ENCODE peak calls at places on chromosome 7, in six cellular contexts. F is upper lobe of right lung, P is mesothelial cell of epicardium, J is Calu3, A is fibroblast of lung, E is right lobe of liver. L is an unnamed sample.

GRCh38 chr7:157271315-157271990 is 65.4 kb upstream of the DNAJB6 start:
- DNase-seq in F (peak), P (no peak), J (no peak), A (peak), E (no peak), L (no peak)

GRCh38 chr7:136086712-136087111 is 109.6 kb upstream of the MTPN start:
- DNase-seq in F (no peak), P (no peak), J (peak), A (peak), E (no peak), L (no peak)

GRCh38 chr7:139850906-139851305 is 21.8 kb downstream of the TBXAS1 start:
- DNase-seq in F (no peak), P (no peak), J (no peak), A (peak), E (no peak), L (no peak)

GRCh38 chr7:90625562-90625961 is 29.4 kb downstream of the CDK14 start:
- DNase-seq in F (no peak), P (peak), J (peak), A (peak), E (no peak), L (no peak)

GRCh38 chr7:699260-700170 is 27.0 kb upstream of the DNAAF5 start:
- DNase-seq in F (peak), P (no peak), J (no peak), A (no peak), E (peak), L (no peak)

GRCh38 chr7:41912851-41913580 is 210.1 kb upstream of the INHBA start:
- DNase-seq in F (no peak), P (no peak), J (no peak), A (no peak), E (no peak), L (no peak)

GRCh38 chr7:42574693-42575084 is 337.2 kb downstream of the C7orf25 start:
- DNase-seq in F (no peak), P (no peak), J (no peak), A (peak), E (no peak), L (no peak)

GRCh38 chr7:155533120-155533826 is 13.1 kb downstream of the CNPY1 start:
- DNase-seq in F (peak), P (no peak), J (no peak), A (no peak), E (no peak), L (no peak)

GRCh38 chr7:154841731-154842331 is 161.1 kb downstream of the PAXIP1 start:
- DNase-seq in F (no peak), P (no peak), J (no peak), A (no peak), E (no peak), L (no peak)

GRCh38 chr7:2405601-2406345 is 2.4 kb downstream of the CHST12 start:
- DNase-seq in F (no peak), P (no peak), J (no peak), A (no peak), E (no peak), L (no peak)

GRCh38 chr7:112076309-112076708 is 129.9 kb downstream of the DOCK4 start:
- DNase-seq in F (no peak), P (no peak), J (no peak), A (peak), E (no peak), L (no peak)

GRCh38 chr7:26439502-26440252 is 148.0 kb downstream of the SNX10 start:
- DNase-seq in F (no peak), P (no peak), J (no peak), A (no peak), E (no peak), L (no peak)

GRCh38 chr7:336810-337566 is 47.0 kb downstream of the FOXL3 start:
- DNase-seq in F (no peak), P (no peak), J (no peak), A (no peak), E (no peak), L (no peak)

GRCh38 chr7:113285411-113285810 is 167.1 kb upstream of the SMIM30 start:
- DNase-seq in F (no peak), P (no peak), J (no peak), A (no peak), E (no peak), L (no peak)

GRCh38 chr7:88256906-88257305 is 37.1 kb upstream of the SRI start:
- DNase-seq in F (no peak), P (no peak), J (no peak), A (no peak), E (no peak), L (no peak)

GRCh38 chr7:152735443-152736004 is 24.0 kb upstream of the ACTR3B start:
- DNase-seq in F (no peak), P (no peak), J (no peak), A (peak), E (no peak), L (no peak)

GRCh38 chr7:102107474-102108104 is 179.1 kb upstream of the SH2B2 start:
- DNase-seq in F (peak), P (no peak), J (no peak), A (no peak), E (no peak), L (no peak)

GRCh38 chr7:133344275-133344674 is 91.4 kb downstream of the EXOC4 start:
- DNase-seq in F (no peak), P (no peak), J (no peak), A (peak), E (no peak), L (no peak)

GRCh38 chr7:28530175-28531142 is 118.1 kb downstream of the CREB5 start:
- DNase-seq in F (no peak), P (no peak), J (no peak), A (peak), E (no peak), L (no peak)

GRCh38 chr7:158062661-158063060 is 525.0 kb downstream of the PTPRN2 start:
- DNase-seq in F (no peak), P (no peak), J (no peak), A (no peak), E (no peak), L (no peak)

GRCh38 chr7:45102785-45103712 is 8.4 kb downstream of the TBRG4 start:
- DNase-seq in F (no peak), P (no peak), J (no peak), A (no peak), E (no peak), L (no peak)

GRCh38 chr7:2521952-2522591 is 2.5 kb downstream of the LFNG start:
- DNase-seq in F (no peak), P (no peak), J (peak), A (no peak), E (no peak), L (no peak)

GRCh38 chr7:150417863-150418262 is 32.6 kb upstream of the GIMAP8 start:
- DNase-seq in F (no peak), P (no peak), J (no peak), A (no peak), E (no peak), L (no peak)

GRCh38 chr7:134699871-134700270 is 53.2 kb downstream of the BPGM start:
- DNase-seq in F (no peak), P (no peak), J (no peak), A (no peak), E (no peak), L (no peak)

GRCh38 chr7:74277636-74278035 is 11.6 kb upstream of the CLIP2 start:
- DNase-seq in F (no peak), P (no peak), J (no peak), A (no peak), E (no peak), L (no peak)

GRCh38 chr7:44776211-44776610 is 20.3 kb upstream of the PPIA start:
- DNase-seq in F (no peak), P (no peak), J (no peak), A (no peak), E (no peak), L (no peak)

GRCh38 chr7:150788474-150789269 is 11.5 kb downstream of the TMEM176B start:
- DNase-seq in F (no peak), P (no peak), J (no peak), A (no peak), E (no peak), L (no peak)

GRCh38 chr7:131843862-131844261 is 287.4 kb upstream of the PODXL start:
- DNase-seq in F (no peak), P (peak), J (peak), A (peak), E (no peak), L (no peak)

GRCh38 chr7:158740013-158740656 is 35.5 kb upstream of the NCAPG2 start:
- DNase-seq in F (no peak), P (no peak), J (no peak), A (peak), E (no peak), L (no peak)

GRCh38 chr7:150322114-150322832 is 882 bp upstream of the LRRC61 start:
- DNase-seq in F (no peak), P (no peak), J (no peak), A (no peak), E (no peak), L (no peak)

GRCh38 chr7:118586248-118586647 is 361.7 kb downstream of the ANKRD7 start:
- DNase-seq in F (no peak), P (no peak), J (no peak), A (no peak), E (no peak), L (no peak)

GRCh38 chr7:118590107-118590506 is 365.6 kb downstream of the ANKRD7 start:
- DNase-seq in F (no peak), P (no peak), J (peak), A (no peak), E (no peak), L (no peak)
- TF ChIP-seq CTCF in F (peak), P (no peak), J (no peak), A (peak), E (no peak), L (peak)

GRCh38 chr7:85829817-85830432 is 643.1 kb upstream of the SEMA3D start:
- DNase-seq in F (no peak), P (no peak), J (no peak), A (peak), E (no peak), L (no peak)
- TF ChIP-seq CTCF in F (peak), P (peak), J (no peak), A (peak), E (peak), L (peak)

DNA sequence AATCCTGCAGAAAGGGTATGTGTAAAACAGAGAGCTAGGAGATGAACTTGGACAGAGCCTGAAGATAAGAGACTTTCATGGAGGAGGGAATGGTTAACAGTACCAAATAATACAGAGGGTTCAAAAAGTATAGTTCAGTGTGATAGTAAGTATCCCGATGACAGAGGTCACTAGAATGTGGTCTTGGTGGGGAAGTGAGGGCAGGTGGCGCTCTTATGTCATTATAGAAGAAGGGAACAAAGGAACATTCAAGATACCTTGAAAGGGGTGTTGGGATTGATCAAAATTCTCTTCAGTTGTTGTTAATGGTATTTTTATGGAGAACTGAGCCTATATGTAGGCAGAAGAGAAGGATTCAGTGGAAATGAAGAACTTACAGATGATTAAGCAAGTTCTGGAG is 312.5 kb downstream of the SUGCT start:
- DNase-seq in F (no peak), P (no peak), J (no peak), A (no peak), E (no peak), L (no peak)
- TF ChIP-seq CTCF in F (no peak), P (no peak), J (no peak), A (no peak), E (no peak), L (no peak)

GRCh38 chr7:130216025-130216424 is 8.4 kb downstream of the SSMEM1 start:
- DNase-seq in F (no peak), P (no peak), J (no peak), A (no peak), E (no peak), L (no peak)
- TF ChIP-seq CTCF in F (no peak), P (no peak), J (no peak), A (no peak), E (no peak), L (no peak)

GRCh38 chr7:22548313-22548712 is 48.3 kb upstream of the STEAP1B start:
- DNase-seq in F (no peak), P (no peak), J (no peak), A (no peak), E (no peak), L (no peak)

GRCh38 chr7:22549051-22549450 is 49.1 kb upstream of the STEAP1B start:
- DNase-seq in F (no peak), P (no peak), J (no peak), A (no peak), E (no peak), L (no peak)

GRCh38 chr7:22550514-22551010 is 50.6 kb upstream of the STEAP1B start:
- DNase-seq in F (no peak), P (no peak), J (no peak), A (no peak), E (no peak), L (no peak)

GRCh38 chr7:22551768-22552513 is 52.0 kb upstream of the STEAP1B start:
- DNase-seq in F (no peak), P (no peak), J (no peak), A (no peak), E (no peak), L (no peak)

GRCh38 chr7:22549667-22550513 is 49.9 kb upstream of the STEAP1B start:
- DNase-seq in F (no peak), P (peak), J (peak), A (no peak), E (no peak), L (peak)
- TF ChIP-seq CTCF in F (peak), P (peak), J (peak), A (peak), E (no peak), L (peak)

GRCh38 chr7:3722396-3722846 is 421.4 kb downstream of the SDK1 start:
- DNase-seq in F (no peak), P (no peak), J (no peak), A (peak), E (no peak), L (no peak)
- TF ChIP-seq CTCF in F (peak), P (no peak), J (no peak), A (peak), E (no peak), L (peak)

DNA sequence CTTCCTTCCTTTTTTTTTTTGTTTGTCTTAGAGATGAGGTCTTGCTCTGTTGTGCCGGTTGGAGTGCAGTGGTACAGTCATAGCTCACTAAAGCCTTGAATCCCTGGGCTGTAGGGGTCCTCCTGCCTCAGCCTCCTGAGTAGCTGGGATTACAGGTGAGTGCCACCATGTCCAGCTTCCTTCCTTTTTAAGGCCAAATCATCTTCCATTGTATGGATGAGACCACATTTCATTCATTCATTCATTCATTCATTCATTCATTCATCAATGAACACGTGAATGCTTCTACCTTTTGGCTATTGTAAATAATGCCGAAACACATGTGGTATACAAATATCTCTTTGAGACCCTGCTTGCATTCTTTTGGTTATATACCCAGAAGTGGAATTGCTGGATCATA is 60.0 kb upstream of the BAIAP2L1 start:
- DNase-seq in F (no peak), P (no peak), J (no peak), A (no peak), E (no peak), L (no peak)
- TF ChIP-seq CTCF in F (no peak), P (no peak), J (no peak), A (no peak), E (no peak), L (no peak)

DNA sequence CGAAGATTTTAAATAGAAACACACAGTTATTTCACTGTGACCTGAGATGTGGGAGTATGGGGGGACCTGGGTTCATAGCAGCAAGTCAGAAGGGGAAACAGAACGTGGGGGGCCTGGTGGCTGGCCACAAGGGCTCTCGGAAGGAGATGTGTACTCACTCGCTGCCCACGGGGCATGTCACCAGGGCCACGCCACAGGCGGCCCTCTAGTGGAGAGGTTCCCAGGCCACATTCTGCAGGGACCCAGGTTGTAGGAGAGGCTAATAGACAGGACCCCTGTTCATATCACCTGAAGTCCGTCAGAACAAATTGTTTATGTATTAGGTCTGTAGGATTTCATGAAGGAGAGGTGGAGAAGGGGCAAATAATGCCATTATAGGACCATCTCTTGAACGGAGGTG is 25.1 kb upstream of the SVOPL start:
- DNase-seq in F (no peak), P (no peak), J (peak), A (no peak), E (no peak), L (no peak)
- TF ChIP-seq CTCF in F (no peak), P (no peak), J (no peak), A (no peak), E (no peak), L (peak)

GRCh38 chr7:105438254-105438653 is 49.5 kb upstream of the SRPK2 start:
- DNase-seq in F (no peak), P (no peak), J (no peak), A (no peak), E (no peak), L (no peak)

GRCh38 chr7:105444342-105444938 is 55.7 kb upstream of the SRPK2 start:
- DNase-seq in F (no peak), P (no peak), J (no peak), A (no peak), E (no peak), L (no peak)

GRCh38 chr7:105438847-105439173 is 50.1 kb upstream of the SRPK2 start:
- DNase-seq in F (no peak), P (no peak), J (no peak), A (no peak), E (no peak), L (no peak)

DNA sequence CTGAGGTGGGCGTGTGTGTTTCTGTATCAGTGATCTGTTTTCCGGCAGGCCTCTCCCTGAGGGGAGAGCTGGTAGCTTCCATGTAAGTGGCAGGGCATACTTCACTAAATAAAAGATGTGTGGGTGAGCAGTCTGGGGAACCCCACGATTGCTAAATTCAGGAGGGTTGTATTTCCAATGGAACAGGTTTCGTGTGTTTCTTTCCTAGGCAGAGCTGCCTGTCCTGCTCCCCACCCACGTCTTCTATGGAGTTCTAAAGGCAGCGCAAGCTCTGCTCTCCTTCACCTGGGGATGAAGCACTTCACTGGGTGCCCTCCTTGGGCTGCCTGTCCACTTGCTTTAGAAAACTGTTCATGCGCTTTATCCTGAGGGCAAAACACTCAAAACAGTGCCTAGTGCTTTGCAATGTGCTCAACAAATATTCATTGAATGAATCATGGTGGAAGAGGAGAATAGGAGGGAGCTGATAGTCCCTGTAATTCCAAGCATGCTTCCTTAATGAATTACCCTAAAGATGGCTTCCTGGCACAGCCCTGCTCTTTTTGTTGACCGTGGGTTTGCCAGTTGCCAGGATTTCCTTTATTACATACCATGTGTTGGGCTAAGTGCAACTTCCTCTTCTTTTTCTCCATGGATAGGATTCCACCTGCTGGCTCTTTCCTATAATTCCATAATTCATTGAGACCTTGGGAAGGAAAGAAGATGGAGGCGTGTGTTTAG is 50.6 kb upstream of the SRPK2 start:
- DNase-seq in F (peak), P (no peak), J (peak), A (peak), E (no peak), L (no peak)
- TF ChIP-seq CTCF in F (no peak), P (no peak), J (no peak), A (no peak), E (no peak), L (no peak)

GRCh38 chr7:121140790-121141189 is 152.3 kb downstream of the CPED1 start:
- DNase-seq in F (no peak), P (no peak), J (no peak), A (no peak), E (peak), L (no peak)
- TF ChIP-seq CTCF in F (no peak), P (no peak), J (no peak), A (no peak), E (no peak), L (no peak)

L was measured in progenitor cell of endocrine pancreas.